ENCODE peak calls at places on chromosome 15, in five cellular contexts. M is MV-4-11, K is NCI-H1694, U is neuronal stem cell, W is fibroblast of mammary gland. F is an unnamed sample.

GRCh38 chr15:74326759-74327158 is 40.7 kb downstream of the CYP11A1 start:
- DNase-seq in K (no peak), W (peak; percentile 35), M (no peak), U (no peak), F (no peak)

GRCh38 chr15:45120081-45120972 is 6.2 kb downstream of the DUOXA2 start:
- DNase-seq in K (no peak), W (no peak), M (no peak), U (no peak), F (no peak)

GRCh38 chr15:82832601-82833209 is 23.3 kb downstream of the WHAMM start:
- DNase-seq in W (peak; percentile 91), M (peak; percentile 94), K (no peak), U (no peak), F (no peak)

GRCh38 chr15:85785887-85786777 is 8.6 kb downstream of the KLHL25 start:
- DNase-seq in M (no peak), U (no peak), K (no peak), W (peak; percentile 56), F (peak; percentile 37)

GRCh38 chr15:101066501-101067408 is 147.6 kb downstream of the LRRK1 start:
- DNase-seq in K (no peak), U (no peak), M (no peak), W (no peak), F (no peak)

GRCh38 chr15:50828610-50829206 is 63.2 kb upstream of the SPPL2A start:
- DNase-seq in K (no peak), W (peak; percentile 91), M (peak; percentile 34), U (peak; percentile 35), F (no peak)

GRCh38 chr15:80974914-80975313 is 14.7 kb downstream of the MESD start:
- DNase-seq in W (no peak), K (no peak), M (no peak), U (no peak), F (no peak)

GRCh38 chr15:40239671-40240618 is 1.1 kb downstream of the PAK6 start:
- DNase-seq in K (no peak), U (no peak), M (no peak), W (no peak), F (no peak)

GRCh38 chr15:55742927-55743614 is at the start of gene PRTG:
- DNase-seq in W (peak; percentile 76), M (no peak), U (peak; percentile 98), K (no peak), F (no peak)

GRCh38 chr15:64634020-64634419 is 141.4 kb downstream of the RBPMS2 start:
- DNase-seq in U (peak; percentile 15), W (no peak), K (no peak), M (peak; percentile 68), F (no peak)

GRCh38 chr15:75840659-75841058 is 2.6 kb upstream of the UBE2Q2 start:
- DNase-seq in M (no peak), W (peak; percentile 81), U (no peak), K (no peak), F (no peak)

GRCh38 chr15:57922780-57923179 is 142.7 kb downstream of the ALDH1A2 start:
- DNase-seq in U (no peak), M (no peak), K (no peak), W (peak; percentile 5), F (peak; percentile 49)

GRCh38 chr15:75211436-75212199 is 9.9 kb downstream of the C15orf39 start:
- DNase-seq in W (peak; percentile 25), K (no peak), M (no peak), U (no peak), F (no peak)

GRCh38 chr15:40493089-40493840 is 22.5 kb downstream of the CHST14 start:
- DNase-seq in K (no peak), W (peak; percentile 34), M (peak; percentile 88), U (no peak), F (peak; percentile 54)

GRCh38 chr15:92118162-92118935 is 264.8 kb downstream of the SLCO3A1 start:
- DNase-seq in M (no peak), W (peak; percentile 60), K (no peak), U (no peak), F (no peak)

GRCh38 chr15:47384316-47384715 is 333.0 kb upstream of the SEMA6D start:
- DNase-seq in M (peak; percentile 47), K (peak; percentile 9), U (peak; percentile 42), W (peak; percentile 92), F (no peak)

GRCh38 chr15:86139828-86140227 is 60.2 kb downstream of the AGBL1 start:
- DNase-seq in W (no peak), U (no peak), K (no peak), M (no peak), F (peak; percentile 17)

GRCh38 chr15:75649848-75650247 is 2.1 kb downstream of the SNX33 start:
- DNase-seq in M (no peak), W (peak; percentile 44), K (no peak), U (no peak), F (no peak)

GRCh38 chr15:32834156-32834555 is 116.4 kb downstream of the GREM1 start:
- DNase-seq in K (no peak), U (no peak), W (no peak), M (peak; percentile 89), F (peak; percentile 6)

GRCh38 chr15:74129411-74130088 is 836 bp upstream of the ISLR2 start:
- DNase-seq in W (no peak), M (no peak), K (no peak), U (no peak), F (no peak)

GRCh38 chr15:62741106-62741505 is 301.4 kb upstream of the TPM1 start:
- DNase-seq in M (no peak), U (no peak), K (no peak), W (no peak), F (no peak)

GRCh38 chr15:64731807-64732151 is 43.6 kb downstream of the RBPMS2 start:
- DNase-seq in W (no peak), U (no peak), M (no peak), K (no peak), F (no peak)

GRCh38 chr15:37733628-37734027 is 200.8 kb upstream of the TMCO5A start:
- DNase-seq in U (no peak), K (no peak), M (no peak), W (peak; percentile 44), F (no peak)

GRCh38 chr15:43168192-43169107 is 16.8 kb upstream of the CCNDBP1 start:
- DNase-seq in M (no peak), W (peak; percentile 66), K (no peak), U (no peak), F (peak; percentile 14)

GRCh38 chr15:81296673-81297072 is 27.3 kb downstream of the STARD5 start:
- DNase-seq in K (no peak), M (peak; percentile 97), W (no peak), U (no peak), F (peak; percentile 89)

GRCh38 chr15:70761046-70761445 is 2.3 kb downstream of the UACA start:
- DNase-seq in M (no peak), U (no peak), W (no peak), K (no peak), F (no peak)

GRCh38 chr15:60390931-60391501 is 6.8 kb downstream of the ANXA2 start:
- DNase-seq in K (no peak), M (peak; percentile 91), U (peak; percentile 75), W (peak; percentile 93), F (no peak)